ENCODE peak calls at places on chromosome 7, in six cellular contexts. One of them, this sample, is unnamed.

GRCh38 chr7:4233621-4234497 is 448.2 kb upstream of the FOXK1 start:
- DNase-seq in activated CD4-positive, alpha-beta T cell treated with anti-CD3 and anti-CD28 coated beads, Interleukin-2, amount 10 ng/mL, durations not matched to agents 24 days and 14 days: no peak
- DNase-seq in AG04450: no peak
- DNase-seq in left lung: no peak
- DNase-seq in CD8-positive, alpha-beta T cell: no peak
- DNase-seq in tibial artery: peak; percentile 13
- DNase-seq in this sample: no peak

GRCh38 chr7:55028011-55028410 is 9.2 kb downstream of the EGFR start:
- DNase-seq in activated CD4-positive, alpha-beta T cell treated with anti-CD3 and anti-CD28 coated beads, Interleukin-2, amount 10 ng/mL, durations not matched to agents 24 days and 14 days: no peak
- DNase-seq in AG04450: no peak
- DNase-seq in left lung: no peak
- DNase-seq in CD8-positive, alpha-beta T cell: no peak
- DNase-seq in tibial artery: no peak
- DNase-seq in this sample: no peak

GRCh38 chr7:98404840-98405239 is 4.0 kb upstream of the BAIAP2L1 start:
- DNase-seq in activated CD4-positive, alpha-beta T cell treated with anti-CD3 and anti-CD28 coated beads, Interleukin-2, amount 10 ng/mL, durations not matched to agents 24 days and 14 days: no peak
- DNase-seq in AG04450: no peak
- DNase-seq in left lung: no peak
- DNase-seq in CD8-positive, alpha-beta T cell: no peak
- DNase-seq in tibial artery: no peak
- DNase-seq in this sample: no peak

GRCh38 chr7:31263363-31263762 is 77.2 kb downstream of the NEUROD6 start:
- DNase-seq in activated CD4-positive, alpha-beta T cell treated with anti-CD3 and anti-CD28 coated beads, Interleukin-2, amount 10 ng/mL, durations not matched to agents 24 days and 14 days: no peak
- DNase-seq in AG04450: no peak
- DNase-seq in left lung: no peak
- DNase-seq in CD8-positive, alpha-beta T cell: no peak
- DNase-seq in tibial artery: no peak
- DNase-seq in this sample: no peak

GRCh38 chr7:2862831-2863361 is 18.8 kb upstream of the GNA12 start:
- DNase-seq in activated CD4-positive, alpha-beta T cell treated with anti-CD3 and anti-CD28 coated beads, Interleukin-2, amount 10 ng/mL, durations not matched to agents 24 days and 14 days: peak; percentile 61
- DNase-seq in AG04450: peak; percentile 42
- DNase-seq in left lung: no peak
- DNase-seq in CD8-positive, alpha-beta T cell: no peak
- DNase-seq in tibial artery: no peak
- DNase-seq in this sample: peak; percentile 37

GRCh38 chr7:68107256-68107655 is 1110.6 kb downstream of the TYW1 start:
- DNase-seq in activated CD4-positive, alpha-beta T cell treated with anti-CD3 and anti-CD28 coated beads, Interleukin-2, amount 10 ng/mL, durations not matched to agents 24 days and 14 days: no peak
- DNase-seq in AG04450: no peak
- DNase-seq in left lung: no peak
- DNase-seq in CD8-positive, alpha-beta T cell: no peak
- DNase-seq in tibial artery: no peak
- DNase-seq in this sample: no peak

GRCh38 chr7:151235091-151235787 is 3.0 kb downstream of the CHPF2 start:
- DNase-seq in activated CD4-positive, alpha-beta T cell treated with anti-CD3 and anti-CD28 coated beads, Interleukin-2, amount 10 ng/mL, durations not matched to agents 24 days and 14 days: no peak
- DNase-seq in AG04450: no peak
- DNase-seq in left lung: peak; percentile 29
- DNase-seq in CD8-positive, alpha-beta T cell: no peak
- DNase-seq in tibial artery: no peak
- DNase-seq in this sample: no peak

GRCh38 chr7:149284850-149285580 is 23.0 kb downstream of the ZNF783 start:
- DNase-seq in activated CD4-positive, alpha-beta T cell treated with anti-CD3 and anti-CD28 coated beads, Interleukin-2, amount 10 ng/mL, durations not matched to agents 24 days and 14 days: peak; percentile 100
- DNase-seq in AG04450: peak; percentile 62
- DNase-seq in left lung: peak; percentile 95
- DNase-seq in CD8-positive, alpha-beta T cell: peak; percentile 97
- DNase-seq in tibial artery: peak; percentile 89
- DNase-seq in this sample: peak; percentile 23

GRCh38 chr7:92904292-92905131 is 68.1 kb upstream of the CDK6 start:
- DNase-seq in activated CD4-positive, alpha-beta T cell treated with anti-CD3 and anti-CD28 coated beads, Interleukin-2, amount 10 ng/mL, durations not matched to agents 24 days and 14 days: peak; percentile 93
- DNase-seq in AG04450: peak; percentile 86
- DNase-seq in left lung: no peak
- DNase-seq in CD8-positive, alpha-beta T cell: peak; percentile 67
- DNase-seq in tibial artery: no peak
- DNase-seq in this sample: peak; percentile 95

GRCh38 chr7:17947606-17948005 is 7.3 kb upstream of the SNX13 start:
- DNase-seq in activated CD4-positive, alpha-beta T cell treated with anti-CD3 and anti-CD28 coated beads, Interleukin-2, amount 10 ng/mL, durations not matched to agents 24 days and 14 days: no peak
- DNase-seq in AG04450: no peak
- DNase-seq in left lung: no peak
- DNase-seq in CD8-positive, alpha-beta T cell: no peak
- DNase-seq in tibial artery: no peak
- DNase-seq in this sample: no peak

GRCh38 chr7:142248-142955 is 50.0 kb upstream of the FAM20C start:
- DNase-seq in activated CD4-positive, alpha-beta T cell treated with anti-CD3 and anti-CD28 coated beads, Interleukin-2, amount 10 ng/mL, durations not matched to agents 24 days and 14 days: no peak
- DNase-seq in AG04450: no peak
- DNase-seq in left lung: peak; percentile 31
- DNase-seq in CD8-positive, alpha-beta T cell: no peak
- DNase-seq in tibial artery: peak; percentile 64
- DNase-seq in this sample: no peak

GRCh38 chr7:106823631-106824030 is 41.5 kb upstream of the PIK3CG start:
- DNase-seq in activated CD4-positive, alpha-beta T cell treated with anti-CD3 and anti-CD28 coated beads, Interleukin-2, amount 10 ng/mL, durations not matched to agents 24 days and 14 days: no peak
- DNase-seq in AG04450: no peak
- DNase-seq in left lung: no peak
- DNase-seq in CD8-positive, alpha-beta T cell: no peak
- DNase-seq in tibial artery: no peak
- DNase-seq in this sample: no peak

GRCh38 chr7:66016131-66016461 is 34.1 kb upstream of the GUSB start:
- DNase-seq in activated CD4-positive, alpha-beta T cell treated with anti-CD3 and anti-CD28 coated beads, Interleukin-2, amount 10 ng/mL, durations not matched to agents 24 days and 14 days: no peak
- DNase-seq in AG04450: no peak
- DNase-seq in left lung: no peak
- DNase-seq in CD8-positive, alpha-beta T cell: no peak
- DNase-seq in tibial artery: no peak
- DNase-seq in this sample: no peak

GRCh38 chr7:128139406-128139805 is 101.7 kb upstream of the LEP start:
- DNase-seq in activated CD4-positive, alpha-beta T cell treated with anti-CD3 and anti-CD28 coated beads, Interleukin-2, amount 10 ng/mL, durations not matched to agents 24 days and 14 days: no peak
- DNase-seq in AG04450: no peak
- DNase-seq in left lung: no peak
- DNase-seq in CD8-positive, alpha-beta T cell: no peak
- DNase-seq in tibial artery: no peak
- DNase-seq in this sample: no peak

GRCh38 chr7:95642173-95642572 is 45.9 kb upstream of the PDK4 start:
- DNase-seq in activated CD4-positive, alpha-beta T cell treated with anti-CD3 and anti-CD28 coated beads, Interleukin-2, amount 10 ng/mL, durations not matched to agents 24 days and 14 days: no peak
- DNase-seq in AG04450: no peak
- DNase-seq in left lung: no peak
- DNase-seq in CD8-positive, alpha-beta T cell: no peak
- DNase-seq in tibial artery: no peak
- DNase-seq in this sample: no peak

GRCh38 chr7:103870664-103871063 is 118.8 kb downstream of the RELN start:
- DNase-seq in activated CD4-positive, alpha-beta T cell treated with anti-CD3 and anti-CD28 coated beads, Interleukin-2, amount 10 ng/mL, durations not matched to agents 24 days and 14 days: no peak
- DNase-seq in AG04450: no peak
- DNase-seq in left lung: no peak
- DNase-seq in CD8-positive, alpha-beta T cell: no peak
- DNase-seq in tibial artery: no peak
- DNase-seq in this sample: no peak

GRCh38 chr7:211715-212058 is 19.3 kb downstream of the FAM20C start:
- DNase-seq in activated CD4-positive, alpha-beta T cell treated with anti-CD3 and anti-CD28 coated beads, Interleukin-2, amount 10 ng/mL, durations not matched to agents 24 days and 14 days: no peak
- DNase-seq in AG04450: no peak
- DNase-seq in left lung: no peak
- DNase-seq in CD8-positive, alpha-beta T cell: no peak
- DNase-seq in tibial artery: no peak
- DNase-seq in this sample: no peak

GRCh38 chr7:30266686-30267085 is 17.7 kb upstream of the ZNRF2 start:
- DNase-seq in activated CD4-positive, alpha-beta T cell treated with anti-CD3 and anti-CD28 coated beads, Interleukin-2, amount 10 ng/mL, durations not matched to agents 24 days and 14 days: no peak
- DNase-seq in AG04450: no peak
- DNase-seq in left lung: no peak
- DNase-seq in CD8-positive, alpha-beta T cell: no peak
- DNase-seq in tibial artery: no peak
- DNase-seq in this sample: no peak